ENCODE peak calls at places on chromosomes 16 and 17, in four cellular contexts. Q is Panc1; W is stimulated activated CD4-positive, alpha-beta T cell treated with anti-CD3 and anti-CD28 coated beads, Interleukin-12 subunit alpha, Interleukin-12 subunit beta, amount 100 ng/mL, for 24 hours; J is activated T-cell treated with anti-CD3 and anti-CD28 coated beads, Interleukin-2, amount 50 U/mL, for 48 hours. X is an unnamed sample.

GRCh38 chr17:31579265-31579664 is 187.8 kb downstream of the RAB11FIP4 start:
- DNase-seq in Q (no peak), J (no peak), W (no peak), X (no peak)

GRCh38 chr17:76570457-76570856 is 15.2 kb downstream of the ST6GALNAC2 start:
- DNase-seq in J (no peak), Q (no peak), W (no peak), X (no peak)

GRCh38 chr17:82101301-82101715 is 3.3 kb upstream of the FASN start:
- DNase-seq in W (no peak), Q (no peak), J (no peak), X (no peak)

GRCh38 chr17:79715318-79716182 is 15.2 kb upstream of the ENPP7 start:
- DNase-seq in J (no peak), W (no peak), Q (no peak), X (no peak)

GRCh38 chr17:41796066-41796895 is 9.8 kb upstream of the JUP start:
- DNase-seq in W (no peak), Q (no peak), J (no peak), X (no peak)

GRCh38 chr17:57927048-57927723 is 28.0 kb downstream of the CUEDC1 start:
- DNase-seq in J (no peak), Q (no peak), W (no peak), X (no peak)

GRCh38 chr17:73646409-73647305 is 2.4 kb upstream of the SDK2 start:
- DNase-seq in W (no peak), Q (no peak), J (peak), X (no peak)

GRCh38 chr17:79621151-79621940 is 10.5 kb upstream of the RBFOX3 start:
- DNase-seq in J (no peak), W (no peak), Q (no peak), X (no peak)

GRCh38 chr17:48597775-48598631 is 4.4 kb upstream of the HOXB5 start:
- DNase-seq in J (peak), W (no peak), Q (no peak), X (no peak)

GRCh38 chr17:58525239-58525638 is 10.8 kb upstream of the MTMR4 start:
- DNase-seq in Q (no peak), W (no peak), J (no peak), X (no peak)

GRCh38 chr17:77385750-77386501 is 245.2 kb downstream of the SEC14L1 start:
- DNase-seq in Q (no peak), W (no peak), J (no peak), X (no peak)

GRCh38 chr16:28492511-28492910 is 637 bp upstream of the CLN3 start:
- DNase-seq in Q (no peak), J (no peak), W (no peak), X (no peak)

GRCh38 chr17:81479175-81479574 is 33.4 kb downstream of the ACTG1 start:
- DNase-seq in W (no peak), J (no peak), Q (no peak), X (no peak)

GRCh38 chr17:78357687-78358537 is 2.0 kb downstream of the SOCS3 start:
- DNase-seq in J (peak), W (no peak), Q (no peak), X (no peak)

GRCh38 chr16:24988593-24989338 is 26.4 kb downstream of the ARHGAP17 start:
- DNase-seq in W (no peak), Q (no peak), J (peak), X (no peak)

GRCh38 chr17:73465851-73466250 is 154.1 kb upstream of the CDC42EP4 start:
- DNase-seq in J (no peak), W (no peak), Q (no peak), X (no peak)

GRCh38 chr17:50625032-50625871 is 9.4 kb upstream of the ABCC3 start:
- DNase-seq in W (no peak), J (no peak), Q (no peak), X (no peak)

GRCh38 chr17:60970741-60971140 is 293.1 kb downstream of the BCAS3 start:
- DNase-seq in J (no peak), Q (no peak), W (no peak), X (no peak)

GRCh38 chr16:20792216-20792615 is 14.1 kb downstream of the ERI2 start:
- DNase-seq in J (no peak), Q (no peak), W (no peak), X (no peak)

GRCh38 chr17:66526827-66527226 is 224.4 kb downstream of the PRKCA start:
- DNase-seq in W (no peak), J (no peak), Q (no peak), X (no peak)

GRCh38 chr17:63832014-63832413 is 4.6 kb upstream of the FTSJ3 start:
- DNase-seq in W (no peak), Q (no peak), J (no peak), X (no peak)

GRCh38 chr17:888998-889401 is 90.6 kb downstream of the NXN start:
- DNase-seq in J (peak), Q (no peak), W (no peak), X (no peak)

GRCh38 chr17:41402161-41402560 is 4.8 kb upstream of the KRT31 start:
- DNase-seq in W (no peak), J (no peak), Q (no peak), X (no peak)

GRCh38 chr17:8041249-8041928 is 2.5 kb downstream of the ALOX15B start:
- DNase-seq in Q (peak), W (no peak), J (peak), X (no peak)

GRCh38 chr17:43698678-43699437 is 37.1 kb upstream of the MEOX1 start:
- DNase-seq in J (no peak), W (no peak), Q (no peak), X (no peak)

GRCh38 chr16:4690946-4691665 is 2.3 kb upstream of the NUDT16L1 start:
- DNase-seq in Q (no peak), W (no peak), J (no peak), X (no peak)

GRCh38 chr17:77354721-77355455 is 214.1 kb downstream of the SEC14L1 start:
- DNase-seq in Q (no peak), W (no peak), J (peak), X (no peak)

GRCh38 chr16:23092072-23092800 is 57.0 kb downstream of the USP31 start:
- DNase-seq in W (no peak), Q (no peak), J (no peak), X (no peak)

X was measured in keratinocyte.